ENCODE peak calls at places on chromosomes 5 and 9, in four cellular contexts. Q is fibroblast of pulmonary artery; B is CD8-positive, alpha-beta T cell; I is neural crest cell. D is an unnamed sample.

GRCh38 chr5:80516826-80517225 is 28.9 kb downstream of the FAM151B start:
- DNase-seq in I (no peak), B (no peak), Q (peak), D (peak)

GRCh38 chr5:121175986-121176385 is 675.7 kb upstream of the FTMT start:
- DNase-seq in I (no peak), B (no peak), Q (peak), D (no peak)

GRCh38 chr5:177982072-177982727 is 13.8 kb downstream of the PROP1 start:
- DNase-seq in I (no peak), B (no peak), Q (no peak), D (no peak)

GRCh38 chr5:147208134-147208533 is 26.7 kb upstream of the STK32A start:
- DNase-seq in Q (peak), I (no peak), B (no peak), D (no peak)

GRCh38 chr5:17918373-17919104 is 284.3 kb downstream of the TAF11L14 start:
- DNase-seq in Q (no peak), I (no peak), B (no peak), D (no peak)

GRCh38 chr9:92094655-92095054 is 20.6 kb downstream of the SPTLC1 start:
- DNase-seq in B (no peak), I (no peak), Q (no peak), D (no peak)

GRCh38 chr5:14009575-14009974 is 65.1 kb upstream of the DNAH5 start:
- DNase-seq in B (no peak), Q (no peak), I (no peak), D (no peak)

GRCh38 chr5:127517110-127517479 is 345 bp upstream of the PRRC1 start:
- DNase-seq in Q (no peak), B (no peak), I (no peak), D (no peak)

GRCh38 chr5:36311967-36312366 is 10.3 kb upstream of the RANBP3L start:
- DNase-seq in B (no peak), Q (no peak), I (no peak), D (no peak)

GRCh38 chr5:38796739-38797108 is 49.1 kb upstream of the OSMR start:
- DNase-seq in Q (no peak), B (no peak), I (no peak), D (no peak)

GRCh38 chr5:19837536-19838179 is 150.3 kb downstream of the CDH18 start:
- DNase-seq in I (no peak), B (no peak), Q (peak), D (no peak)

DNA sequence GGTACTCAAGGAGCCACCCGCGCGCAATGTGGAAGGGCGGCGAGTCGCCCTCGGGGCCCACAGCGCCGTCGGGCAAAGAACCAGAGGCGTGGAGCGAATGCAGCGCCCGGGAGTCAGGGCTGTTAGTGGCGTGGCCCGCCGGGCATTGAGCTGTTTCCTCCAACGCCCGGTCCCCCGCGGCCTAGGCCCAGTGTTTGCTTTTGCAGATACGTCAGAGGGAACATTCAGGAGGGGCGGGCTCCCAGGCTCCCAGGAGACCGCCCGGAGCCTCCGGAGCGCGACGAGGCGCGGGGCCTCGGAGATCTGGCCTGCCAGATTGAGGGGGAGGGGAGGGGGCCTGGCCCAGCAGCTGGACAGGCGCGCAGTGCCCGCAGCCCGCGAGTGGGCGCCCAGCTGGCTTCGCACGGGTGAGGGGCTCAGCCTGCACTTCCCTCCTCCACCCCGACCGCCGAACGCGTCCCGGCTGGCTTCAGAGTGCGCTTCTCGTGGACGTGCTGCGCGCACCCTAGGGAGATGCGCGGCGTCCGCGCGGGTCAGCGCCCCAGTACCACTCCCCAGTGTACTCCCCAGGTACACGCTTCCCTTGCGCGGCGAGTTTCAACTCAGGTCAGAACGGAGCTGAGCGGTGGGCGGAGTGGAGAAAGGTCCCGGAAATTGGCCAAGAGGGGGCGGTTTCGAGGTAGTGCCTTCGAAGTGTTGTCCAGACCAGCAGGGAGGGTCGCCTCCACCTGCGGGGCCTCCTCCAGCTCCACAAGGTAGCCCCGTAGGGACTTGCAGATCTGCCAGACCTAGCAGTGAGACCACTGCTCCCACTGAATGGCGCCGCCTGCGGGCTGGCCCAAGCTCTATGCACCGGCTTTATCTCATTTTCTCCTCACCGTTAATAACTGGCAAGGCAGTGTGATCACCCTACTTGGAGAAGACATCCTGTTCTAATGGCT is 130.4 kb downstream of the TMEM174 start:
- DNase-seq in Q (no peak), B (no peak), I (no peak), D (no peak)
- TF ChIP-seq CTCF in Q (peak), B (no peak), I (peak), D (no peak)

GRCh38 chr9:2199999-2200796 is 185.1 kb downstream of the SMARCA2 start:
- DNase-seq in Q (no peak), B (no peak), I (no peak), D (no peak)
- TF ChIP-seq CTCF in Q (no peak), B (no peak), I (no peak), D (no peak)

DNA sequence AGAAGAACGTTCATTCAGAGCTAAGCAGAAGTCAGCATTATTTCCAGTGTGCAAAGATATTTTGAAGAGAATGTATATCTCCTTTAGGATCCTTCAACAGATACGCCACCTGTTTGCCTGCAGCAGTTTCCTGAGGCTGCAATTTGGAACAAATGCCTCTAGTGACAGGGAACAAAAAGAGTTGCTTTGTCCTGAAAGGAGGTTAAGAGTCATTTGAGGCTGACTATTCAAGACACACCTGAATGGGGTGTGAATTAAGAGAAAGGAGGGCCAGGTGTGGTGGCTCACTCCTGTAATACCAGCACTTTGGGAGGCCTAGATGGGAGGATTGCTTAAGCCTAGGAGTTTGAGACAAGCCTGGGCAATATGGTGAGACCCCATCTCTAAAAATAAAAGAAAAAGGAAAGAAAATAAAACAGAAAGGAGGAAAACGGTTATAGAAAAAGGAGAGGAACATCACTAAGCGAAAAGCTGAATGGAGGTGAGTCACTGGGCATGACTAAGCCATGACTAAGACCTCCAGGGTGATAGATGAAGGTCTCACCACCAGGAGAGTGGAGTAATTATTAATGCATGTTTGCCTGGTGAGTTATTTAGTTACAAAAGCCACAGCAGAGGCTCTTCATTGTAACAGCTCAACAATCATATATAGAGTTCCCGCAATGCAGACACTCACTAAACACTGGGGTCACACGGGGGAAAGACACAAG is 255.2 kb upstream of the TNC start:
- DNase-seq in I (no peak), Q (peak), B (no peak), D (peak)
- TF ChIP-seq CTCF in I (no peak), Q (no peak), B (no peak), D (no peak)

DNA sequence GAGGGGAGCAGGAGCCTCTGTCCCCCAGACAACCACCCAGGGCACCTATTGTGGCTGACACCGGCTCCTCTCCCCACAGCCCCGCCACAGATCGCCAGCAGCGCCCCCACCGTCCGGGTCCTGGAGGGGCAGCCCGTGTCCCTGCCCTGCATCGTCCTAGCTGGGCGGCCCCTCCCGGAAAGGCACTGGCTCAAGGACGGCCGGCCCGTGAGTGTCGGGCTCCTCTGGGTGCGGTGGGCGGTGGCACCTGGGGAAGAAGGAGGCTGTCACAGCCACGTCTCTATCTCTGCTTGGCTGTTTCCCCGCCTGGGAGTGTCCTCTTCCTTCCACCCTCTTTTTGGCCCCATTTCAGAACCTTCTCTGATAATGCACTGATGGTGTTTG is 55.1 kb downstream of the HMCN2 start:
- DNase-seq in I (no peak), Q (no peak), B (no peak), D (no peak)
- TF ChIP-seq CTCF in I (no peak), Q (no peak), B (no peak), D (no peak)

GRCh38 chr9:114879165-114879564 is 51.2 kb downstream of the TNFSF8 start:
- DNase-seq in I (no peak), B (no peak), Q (no peak), D (no peak)
- TF ChIP-seq CTCF in I (no peak), B (no peak), Q (no peak), D (no peak)

GRCh38 chr5:168342151-168342825 is 50.8 kb downstream of the WWC1 start:
- DNase-seq in I (no peak), B (no peak), Q (no peak), D (no peak)

GRCh38 chr5:168340487-168340886 is 49.0 kb downstream of the WWC1 start:
- DNase-seq in I (no peak), B (no peak), Q (no peak), D (no peak)

GRCh38 chr5:168341178-168341577 is 49.7 kb downstream of the WWC1 start:
- DNase-seq in Q (no peak), I (no peak), B (no peak), D (no peak)

GRCh38 chr5:168337361-168337760 is 45.9 kb downstream of the WWC1 start:
- DNase-seq in B (no peak), I (no peak), Q (no peak), D (no peak)

GRCh38 chr5:168339151-168340140 is 48.0 kb downstream of the WWC1 start:
- DNase-seq in Q (no peak), B (no peak), I (no peak), D (no peak)
- TF ChIP-seq CTCF in Q (peak), B (no peak), I (no peak), D (no peak)